ENCODE peak calls at places on chromosome 3, in ten cellular contexts. D, W, Y, K, L, P, I, R, J and T are unnamed samples.

GRCh38 chr3:171328419-171329082 is 131.7 kb downstream of the TNIK start:
- DNase-seq in D (no peak), I (no peak), Y (no peak), P (peak; percentile 3), K (peak; percentile 49), W (peak; percentile 60), R (peak; percentile 34), L (peak; percentile 47), J (no peak), T (peak; percentile 20)

GRCh38 chr3:133956333-133956732 is 60.7 kb upstream of the RAB6B start:
- DNase-seq in P (no peak), D (peak; percentile 16), R (no peak), Y (no peak), W (no peak), L (no peak), J (no peak), K (no peak), I (no peak), T (no peak)

GRCh38 chr3:46666471-46666845 is 27.0 kb downstream of the ALS2CL start:
- DNase-seq in D (no peak), J (no peak), L (no peak), P (no peak), Y (no peak), R (no peak), W (no peak), I (no peak), K (no peak), T (no peak)

GRCh38 chr3:115814778-115815380 is 191.6 kb downstream of the GAP43 start:
- DNase-seq in K (peak; percentile 72), P (peak; percentile 49), D (peak; percentile 70), J (peak; percentile 75), L (peak; percentile 78), Y (peak; percentile 62), R (peak; percentile 80), I (peak; percentile 64), W (peak; percentile 85), T (peak; percentile 61)

GRCh38 chr3:124542483-124542882 is 187.8 kb upstream of the UMPS start:
- DNase-seq in D (no peak), I (no peak), R (no peak), K (no peak), P (no peak), W (no peak), L (no peak), J (no peak), Y (no peak), T (no peak)

GRCh38 chr3:71035314-71035713 is 548.2 kb downstream of the FOXP1 start:
- DNase-seq in L (no peak), P (no peak), Y (no peak), R (peak; percentile 83), K (no peak), J (no peak), W (peak; percentile 51), I (peak; percentile 27), D (no peak), T (peak; percentile 41)

GRCh38 chr3:126509565-126510322 is 7.8 kb downstream of the UROC1 start:
- DNase-seq in I (no peak), D (no peak), Y (no peak), J (no peak), W (no peak), R (no peak), K (no peak), P (no peak), L (no peak), T (no peak)

GRCh38 chr3:183193762-183194701 is 31.5 kb upstream of the LAMP3 start:
- DNase-seq in K (no peak), W (no peak), J (no peak), Y (no peak), P (no peak), D (peak; percentile 86), R (no peak), L (no peak), I (no peak), T (no peak)

GRCh38 chr3:24829011-24829581 is 334.4 kb upstream of the THRB start:
- DNase-seq in L (no peak), W (no peak), R (peak; percentile 5), P (no peak), K (peak; percentile 50), I (no peak), D (peak; percentile 63), J (peak; percentile 53), Y (peak; percentile 16), T (no peak)

GRCh38 chr3:51304230-51304629 is 80.9 kb upstream of the MANF start:
- DNase-seq in Y (no peak), K (no peak), R (no peak), J (no peak), W (no peak), L (no peak), P (no peak), D (no peak), I (no peak), T (no peak)

GRCh38 chr3:122824465-122825379 is 29.9 kb downstream of the SLC49A4 start:
- DNase-seq in R (peak; percentile 6), K (no peak), D (no peak), L (no peak), I (no peak), W (no peak), J (no peak), Y (no peak), P (no peak), T (peak; percentile 53)

GRCh38 chr3:12436514-12437222 is 47.6 kb upstream of the TSEN2 start:
- DNase-seq in D (no peak), Y (no peak), R (peak; percentile 44), L (no peak), P (no peak), I (peak; percentile 67), J (no peak), W (peak; percentile 88), K (no peak), T (no peak)